ENCODE peak calls at places on chromosomes 11 and 22, in eight cellular contexts. E, I, Q, O, C, M, V and G are unnamed samples.

GRCh38 chr22:20013382-20013871 is 3.2 kb downstream of the ARVCF start:
- DNase-seq in O (peak), I (peak), V (peak), Q (peak), E (peak), C (no peak), M (peak), G (peak)

GRCh38 chr11:74520316-74520715 is 26.8 kb upstream of the LIPT2 start:
- DNase-seq in I (no peak), O (no peak), V (no peak), Q (no peak), C (no peak), M (no peak), E (no peak), G (peak)

GRCh38 chr11:109729761-109730160 is 307.8 kb downstream of the C11orf87 start:
- DNase-seq in Q (peak), M (peak), I (no peak), E (no peak), O (no peak), C (no peak), V (no peak), G (no peak)

GRCh38 chr11:19789840-19790710 is 77.4 kb downstream of the NAV2 start:
- DNase-seq in Q (peak), O (peak), E (no peak), V (no peak), M (no peak), C (no peak), I (peak), G (peak)

GRCh38 chr11:91860661-91861060 is 364.0 kb upstream of the FAT3 start:
- DNase-seq in V (no peak), M (no peak), Q (no peak), O (no peak), I (no peak), E (no peak), C (no peak), G (no peak)

GRCh38 chr22:49763138-49763537 is 64.5 kb downstream of the BRD1 start:
- DNase-seq in M (no peak), O (no peak), V (no peak), I (no peak), E (no peak), Q (peak), C (no peak), G (no peak)

GRCh38 chr11:36362902-36363301 is 66.8 kb downstream of the PRR5L start:
- DNase-seq in Q (no peak), V (no peak), C (no peak), I (peak), M (no peak), E (peak), O (peak), G (peak)

GRCh38 chr11:118842369-118842768 is 41.3 kb upstream of the CXCR5 start:
- DNase-seq in E (peak), V (no peak), Q (no peak), M (no peak), C (peak), O (peak), I (peak), G (peak)

GRCh38 chr22:31662668-31663037 is 638 bp upstream of the PISD start:
- DNase-seq in C (no peak), E (no peak), Q (no peak), I (no peak), O (no peak), M (no peak), V (no peak), G (no peak)

GRCh38 chr11:5507177-5507576 is 2.6 kb downstream of the UBQLN3 start:
- DNase-seq in I (no peak), O (no peak), Q (no peak), V (no peak), M (no peak), E (no peak), C (no peak), G (no peak)

GRCh38 chr11:35046606-35047005 is 92.4 kb upstream of the CD44 start:
- DNase-seq in O (no peak), M (no peak), I (no peak), E (no peak), C (no peak), V (no peak), Q (no peak), G (no peak)

GRCh38 chr11:35050596-35050995 is 88.4 kb upstream of the CD44 start:
- DNase-seq in I (no peak), V (no peak), E (no peak), C (no peak), M (no peak), O (no peak), Q (no peak), G (no peak)

GRCh38 chr11:35045219-35045819 is 93.7 kb upstream of the CD44 start:
- DNase-seq in I (no peak), C (no peak), V (no peak), M (no peak), E (no peak), O (no peak), Q (peak), G (no peak)

GRCh38 chr11:35047179-35047578 is 91.8 kb upstream of the CD44 start:
- DNase-seq in O (no peak), E (no peak), I (no peak), Q (peak), V (no peak), C (no peak), M (no peak), G (no peak)

GRCh38 chr11:35049906-35050531 is 89.0 kb upstream of the CD44 start:
- DNase-seq in O (no peak), V (no peak), I (no peak), E (no peak), C (no peak), M (no peak), Q (no peak), G (peak)
- H3K4me3 ChIP-seq in O (no peak), V (no peak), I (no peak), E (no peak), C (no peak), M (no peak), Q (no peak), G (no peak)

DNA sequence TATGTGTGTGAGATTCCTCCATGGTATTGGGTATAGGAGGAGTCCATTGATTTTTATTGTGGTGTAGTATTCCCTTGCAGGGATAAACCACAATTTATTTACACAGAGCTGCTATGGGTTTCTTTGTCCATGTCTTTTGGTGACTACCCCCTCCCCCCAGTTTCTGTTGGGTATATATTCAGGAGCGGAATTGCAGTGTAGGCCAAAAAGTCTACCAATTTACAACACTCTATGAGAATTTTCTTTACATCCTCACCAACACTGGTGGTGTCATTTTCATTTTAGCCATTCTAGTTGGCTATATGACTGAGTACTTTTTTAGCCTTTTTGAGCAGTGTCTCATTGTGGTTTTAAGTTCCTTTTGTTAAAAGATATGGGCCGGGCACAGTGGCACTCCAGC is 55.2 kb upstream of the ATXN10 start:
- DNase-seq in E (no peak), Q (no peak), O (no peak), V (no peak), C (no peak), I (no peak), M (no peak), G (no peak)
- TF ChIP-seq CTCF in E (no peak), Q (no peak), O (no peak), V (no peak), C (no peak), I (no peak), M (no peak), G (no peak)

GRCh38 chr11:15764948-15765347 is 591.4 kb downstream of the SOX6 start:
- DNase-seq in M (no peak), V (no peak), I (no peak), Q (no peak), O (no peak), C (no peak), E (no peak), G (no peak)

GRCh38 chr11:15769203-15769602 is 587.1 kb downstream of the SOX6 start:
- DNase-seq in M (no peak), V (peak), C (no peak), I (no peak), O (no peak), E (no peak), Q (no peak), G (no peak)

GRCh38 chr11:15765530-15765929 is 590.8 kb downstream of the SOX6 start:
- DNase-seq in Q (no peak), I (no peak), M (no peak), O (no peak), V (no peak), C (no peak), E (no peak), G (no peak)

GRCh38 chr11:15770798-15771414 is 585.4 kb downstream of the SOX6 start:
- DNase-seq in Q (peak), C (peak), V (peak), O (peak), E (peak), I (peak), M (peak), G (peak)

GRCh38 chr11:15768321-15768720 is 588.0 kb downstream of the SOX6 start:
- DNase-seq in E (no peak), I (no peak), Q (no peak), V (no peak), O (no peak), C (no peak), M (no peak), G (no peak)
- H3K4me3 ChIP-seq in E (no peak), I (no peak), Q (no peak), V (no peak), O (no peak), C (no peak), M (no peak), G (no peak)

GRCh38 chr11:112355726-112356125 is 95.1 kb upstream of the PLET1 start:
- DNase-seq in C (peak), I (no peak), V (peak), E (peak), Q (no peak), O (peak), M (peak), G (peak)
- TF ChIP-seq CTCF in C (peak), I (peak), V (peak), E (peak), Q (no peak), O (peak), M (peak), G (peak)